ENCODE peak calls at places on chromosomes 6 and 20, in seven cellular contexts. N, P, F, S, X, O and U are unnamed samples.

GRCh38 chr20:24702501-24703283 is 233.3 kb downstream of the SYNDIG1 start:
- DNase-seq in N (no peak), P (no peak), F (no peak), S (no peak), X (no peak), O (no peak), U (no peak)

GRCh38 chr20:53934421-53935352 is 135.7 kb downstream of the BCAS1 start:
- DNase-seq in N (peak; percentile 79), P (peak; percentile 50), F (no peak), S (no peak), X (no peak), O (no peak), U (no peak)

GRCh38 chr6:16236648-16237199 is 1.7 kb upstream of the GMPR start:
- DNase-seq in N (peak; percentile 77), P (no peak), F (no peak), S (no peak), X (peak; percentile 48), O (no peak), U (no peak)

GRCh38 chr20:40949346-40949745 is 79.3 kb upstream of the TOP1 start:
- DNase-seq in N (no peak), P (no peak), F (no peak), S (no peak), X (no peak), O (no peak), U (no peak)

GRCh38 chr6:15674690-15675386 is 12.0 kb upstream of the DTNBP1 start:
- DNase-seq in N (no peak), P (no peak), F (no peak), S (no peak), X (no peak), O (no peak), U (no peak)

GRCh38 chr6:125219451-125219942 is 65.9 kb downstream of the TPD52L1 start:
- DNase-seq in N (no peak), P (no peak), F (no peak), S (no peak), X (no peak), O (no peak), U (no peak)

GRCh38 chr6:1477432-1478090 is 88.2 kb downstream of the FOXF2 start:
- DNase-seq in N (peak; percentile 68), P (no peak), F (no peak), S (no peak), X (no peak), O (no peak), U (no peak)

GRCh38 chr20:43057317-43057716 is 132.4 kb downstream of the PTPRT start:
- DNase-seq in N (no peak), P (no peak), F (no peak), S (no peak), X (no peak), O (no peak), U (no peak)

GRCh38 chr6:39225946-39226437 is 3.3 kb downstream of the KCNK5 start:
- DNase-seq in N (no peak), P (no peak), F (no peak), S (no peak), X (no peak), O (no peak), U (no peak)

GRCh38 chr20:20546402-20546801 is 166.0 kb downstream of the RALGAPA2 start:
- DNase-seq in N (no peak), P (no peak), F (no peak), S (no peak), X (no peak), O (no peak), U (no peak)

GRCh38 chr6:83536034-83536646 is 23.8 kb downstream of the PRSS35 start:
- DNase-seq in N (peak; percentile 35), P (no peak), F (no peak), S (no peak), X (peak; percentile 37), O (peak; percentile 14), U (peak; percentile 53)

GRCh38 chr6:102520981-102521380 is 1127.5 kb downstream of the GRIK2 start:
- DNase-seq in N (no peak), P (no peak), F (no peak), S (no peak), X (no peak), O (no peak), U (no peak)

GRCh38 chr6:137705166-137706064 is 161.6 kb upstream of the TNFAIP3 start:
- DNase-seq in N (peak; percentile 61), P (peak; percentile 79), F (no peak), S (peak; percentile 59), X (peak; percentile 72), O (peak; percentile 48), U (peak; percentile 64)

GRCh38 chr6:109783245-109783990 is 92.3 kb downstream of the FIG4 start:
- DNase-seq in N (no peak), P (no peak), F (peak; percentile 1), S (no peak), X (peak; percentile 29), O (no peak), U (no peak)

GRCh38 chr6:170063431-170063830 is 227.4 kb downstream of the DLL1 start:
- DNase-seq in N (no peak), P (no peak), F (no peak), S (no peak), X (no peak), O (no peak), U (no peak)

GRCh38 chr20:64103871-64104666 is 3.3 kb downstream of the NPBWR2 start:
- DNase-seq in N (no peak), P (peak; percentile 24), F (no peak), S (no peak), X (no peak), O (no peak), U (peak; percentile 14)

GRCh38 chr20:63036266-63036665 is 29.5 kb upstream of the BHLHE23 start:
- DNase-seq in N (no peak), P (peak; percentile 26), F (no peak), S (peak; percentile 6), X (no peak), O (no peak), U (no peak)

GRCh38 chr20:9514461-9515210 is at the start of gene LAMP5:
- DNase-seq in N (peak; percentile 33), P (no peak), F (peak; percentile 76), S (peak; percentile 12), X (no peak), O (no peak), U (no peak)

GRCh38 chr6:41201784-41202181 is 834 bp upstream of the TREML2 start:
- DNase-seq in N (no peak), P (no peak), F (no peak), S (no peak), X (no peak), O (no peak), U (no peak)